ENCODE peak calls at places on chromosomes 3 and 15, in ten cellular contexts. One of them, this sample, is unnamed.

GRCh38 chr3:99499235-99499798 is 139.1 kb upstream of the COL8A1 start:
- DNase-seq in activated CD4-positive, alpha-beta T cell treated with anti-CD3 and anti-CD28 coated beads, Interleukin-2, amount 10 ng/mL, durations not matched to agents 24 days and 14 days: no peak
- DNase-seq in aorta: no peak
- DNase-seq in ovary: peak
- DNase-seq in foreskin keratinocyte: peak
- DNase-seq in stimulated activated CD4-positive, alpha-beta T cell treated with anti-CD3 and anti-CD28 coated beads, Interleukin-4, amount 100 ng/mL, for 4 hours: no peak
- DNase-seq in AG09319: no peak
- DNase-seq in GM10248: peak
- DNase-seq in AG09309: no peak
- DNase-seq in retinal pigment epithelial cell: no peak
- DNase-seq in this sample: peak

GRCh38 chr3:136979684-136980083 is 21.9 kb downstream of the IL20RB start:
- DNase-seq in activated CD4-positive, alpha-beta T cell treated with anti-CD3 and anti-CD28 coated beads, Interleukin-2, amount 10 ng/mL, durations not matched to agents 24 days and 14 days: peak
- DNase-seq in aorta: no peak
- DNase-seq in ovary: no peak
- DNase-seq in foreskin keratinocyte: no peak
- DNase-seq in stimulated activated CD4-positive, alpha-beta T cell treated with anti-CD3 and anti-CD28 coated beads, Interleukin-4, amount 100 ng/mL, for 4 hours: no peak
- DNase-seq in AG09319: no peak
- DNase-seq in GM10248: no peak
- DNase-seq in AG09309: no peak
- DNase-seq in retinal pigment epithelial cell: no peak
- DNase-seq in this sample: no peak

GRCh38 chr3:115187149-115187757 is 40.2 kb upstream of the ZBTB20 start:
- DNase-seq in activated CD4-positive, alpha-beta T cell treated with anti-CD3 and anti-CD28 coated beads, Interleukin-2, amount 10 ng/mL, durations not matched to agents 24 days and 14 days: no peak
- DNase-seq in aorta: no peak
- DNase-seq in ovary: no peak
- DNase-seq in foreskin keratinocyte: no peak
- DNase-seq in stimulated activated CD4-positive, alpha-beta T cell treated with anti-CD3 and anti-CD28 coated beads, Interleukin-4, amount 100 ng/mL, for 4 hours: no peak
- DNase-seq in AG09319: no peak
- DNase-seq in GM10248: peak
- DNase-seq in AG09309: no peak
- DNase-seq in retinal pigment epithelial cell: no peak
- DNase-seq in this sample: no peak

GRCh38 chr3:79598594-79598993 is 169.2 kb downstream of the ROBO1 start:
- DNase-seq in activated CD4-positive, alpha-beta T cell treated with anti-CD3 and anti-CD28 coated beads, Interleukin-2, amount 10 ng/mL, durations not matched to agents 24 days and 14 days: no peak
- DNase-seq in aorta: no peak
- DNase-seq in ovary: peak
- DNase-seq in foreskin keratinocyte: no peak
- DNase-seq in stimulated activated CD4-positive, alpha-beta T cell treated with anti-CD3 and anti-CD28 coated beads, Interleukin-4, amount 100 ng/mL, for 4 hours: no peak
- DNase-seq in AG09319: no peak
- DNase-seq in GM10248: no peak
- DNase-seq in AG09309: no peak
- DNase-seq in retinal pigment epithelial cell: peak
- DNase-seq in this sample: no peak

GRCh38 chr3:71690222-71690821 is 34.9 kb downstream of the EIF4E3 start:
- DNase-seq in activated CD4-positive, alpha-beta T cell treated with anti-CD3 and anti-CD28 coated beads, Interleukin-2, amount 10 ng/mL, durations not matched to agents 24 days and 14 days: no peak
- DNase-seq in aorta: no peak
- DNase-seq in ovary: peak
- DNase-seq in foreskin keratinocyte: peak
- DNase-seq in stimulated activated CD4-positive, alpha-beta T cell treated with anti-CD3 and anti-CD28 coated beads, Interleukin-4, amount 100 ng/mL, for 4 hours: no peak
- DNase-seq in AG09319: no peak
- DNase-seq in GM10248: no peak
- DNase-seq in AG09309: peak
- DNase-seq in retinal pigment epithelial cell: no peak
- DNase-seq in this sample: no peak

GRCh38 chr3:126475411-126476114 is at the start of gene ZXDC:
- DNase-seq in activated CD4-positive, alpha-beta T cell treated with anti-CD3 and anti-CD28 coated beads, Interleukin-2, amount 10 ng/mL, durations not matched to agents 24 days and 14 days: peak
- DNase-seq in aorta: peak
- DNase-seq in ovary: peak
- DNase-seq in foreskin keratinocyte: peak
- DNase-seq in stimulated activated CD4-positive, alpha-beta T cell treated with anti-CD3 and anti-CD28 coated beads, Interleukin-4, amount 100 ng/mL, for 4 hours: peak
- DNase-seq in AG09319: peak
- DNase-seq in GM10248: peak
- DNase-seq in AG09309: peak
- DNase-seq in retinal pigment epithelial cell: peak
- DNase-seq in this sample: peak

GRCh38 chr3:64445318-64446300 is 220.3 kb upstream of the PRICKLE2 start:
- DNase-seq in activated CD4-positive, alpha-beta T cell treated with anti-CD3 and anti-CD28 coated beads, Interleukin-2, amount 10 ng/mL, durations not matched to agents 24 days and 14 days: no peak
- DNase-seq in aorta: no peak
- DNase-seq in ovary: peak
- DNase-seq in foreskin keratinocyte: no peak
- DNase-seq in stimulated activated CD4-positive, alpha-beta T cell treated with anti-CD3 and anti-CD28 coated beads, Interleukin-4, amount 100 ng/mL, for 4 hours: no peak
- DNase-seq in AG09319: no peak
- DNase-seq in GM10248: peak
- DNase-seq in AG09309: no peak
- DNase-seq in retinal pigment epithelial cell: no peak
- DNase-seq in this sample: no peak

GRCh38 chr3:172461530-172462138 is 13.4 kb upstream of the GHSR start:
- DNase-seq in activated CD4-positive, alpha-beta T cell treated with anti-CD3 and anti-CD28 coated beads, Interleukin-2, amount 10 ng/mL, durations not matched to agents 24 days and 14 days: no peak
- DNase-seq in aorta: no peak
- DNase-seq in ovary: no peak
- DNase-seq in foreskin keratinocyte: no peak
- DNase-seq in stimulated activated CD4-positive, alpha-beta T cell treated with anti-CD3 and anti-CD28 coated beads, Interleukin-4, amount 100 ng/mL, for 4 hours: no peak
- DNase-seq in AG09319: no peak
- DNase-seq in GM10248: peak
- DNase-seq in AG09309: no peak
- DNase-seq in retinal pigment epithelial cell: no peak
- DNase-seq in this sample: peak

GRCh38 chr3:27633224-27633545 is 88.9 kb downstream of the EOMES start:
- DNase-seq in activated CD4-positive, alpha-beta T cell treated with anti-CD3 and anti-CD28 coated beads, Interleukin-2, amount 10 ng/mL, durations not matched to agents 24 days and 14 days: no peak
- DNase-seq in aorta: no peak
- DNase-seq in ovary: no peak
- DNase-seq in foreskin keratinocyte: no peak
- DNase-seq in stimulated activated CD4-positive, alpha-beta T cell treated with anti-CD3 and anti-CD28 coated beads, Interleukin-4, amount 100 ng/mL, for 4 hours: no peak
- DNase-seq in AG09319: peak
- DNase-seq in GM10248: no peak
- DNase-seq in AG09309: no peak
- DNase-seq in retinal pigment epithelial cell: peak
- DNase-seq in this sample: peak

GRCh38 chr3:67774676-67775075 is 120.3 kb upstream of the SUCLG2 start:
- DNase-seq in activated CD4-positive, alpha-beta T cell treated with anti-CD3 and anti-CD28 coated beads, Interleukin-2, amount 10 ng/mL, durations not matched to agents 24 days and 14 days: no peak
- DNase-seq in aorta: no peak
- DNase-seq in ovary: no peak
- DNase-seq in foreskin keratinocyte: no peak
- DNase-seq in stimulated activated CD4-positive, alpha-beta T cell treated with anti-CD3 and anti-CD28 coated beads, Interleukin-4, amount 100 ng/mL, for 4 hours: no peak
- DNase-seq in AG09319: no peak
- DNase-seq in GM10248: no peak
- DNase-seq in AG09309: no peak
- DNase-seq in retinal pigment epithelial cell: no peak
- DNase-seq in this sample: no peak

GRCh38 chr15:36251450-36251849 is 328.0 kb upstream of the CDIN1 start:
- DNase-seq in activated CD4-positive, alpha-beta T cell treated with anti-CD3 and anti-CD28 coated beads, Interleukin-2, amount 10 ng/mL, durations not matched to agents 24 days and 14 days: no peak
- DNase-seq in aorta: no peak
- DNase-seq in ovary: no peak
- DNase-seq in foreskin keratinocyte: no peak
- DNase-seq in stimulated activated CD4-positive, alpha-beta T cell treated with anti-CD3 and anti-CD28 coated beads, Interleukin-4, amount 100 ng/mL, for 4 hours: no peak
- DNase-seq in AG09319: no peak
- DNase-seq in GM10248: no peak
- DNase-seq in AG09309: no peak
- DNase-seq in retinal pigment epithelial cell: no peak
- DNase-seq in this sample: no peak

GRCh38 chr3:184970186-184970585 is 158.2 kb downstream of the VPS8 start:
- DNase-seq in activated CD4-positive, alpha-beta T cell treated with anti-CD3 and anti-CD28 coated beads, Interleukin-2, amount 10 ng/mL, durations not matched to agents 24 days and 14 days: no peak
- DNase-seq in aorta: no peak
- DNase-seq in ovary: no peak
- DNase-seq in foreskin keratinocyte: no peak
- DNase-seq in stimulated activated CD4-positive, alpha-beta T cell treated with anti-CD3 and anti-CD28 coated beads, Interleukin-4, amount 100 ng/mL, for 4 hours: no peak
- DNase-seq in AG09319: no peak
- DNase-seq in GM10248: no peak
- DNase-seq in AG09309: no peak
- DNase-seq in retinal pigment epithelial cell: no peak
- DNase-seq in this sample: no peak